ENCODE peak calls at places on chromosomes 16 and 17, in seven cellular contexts. One of them, this sample, is unnamed.

GRCh38 chr16:65965632-65966031 is 400.9 kb upstream of the CDH5 start:
- DNase-seq in epithelial cell of esophagus: peak; percentile 74
- DNase-seq in NCI-H1105: no peak
- DNase-seq in NB4: no peak
- DNase-seq in activated naive CD4-positive, alpha-beta T cell: no peak
- DNase-seq in spleen: no peak
- DNase-seq in NCI-H1092 treated with DMSO at 0.1 percent for 48 hours: no peak
- DNase-seq in this sample: no peak

GRCh38 chr17:46056800-46057304 is 57.8 kb downstream of the STH start:
- DNase-seq in epithelial cell of esophagus: peak; percentile 27
- DNase-seq in NCI-H1105: no peak
- DNase-seq in NB4: peak; percentile 88
- DNase-seq in activated naive CD4-positive, alpha-beta T cell: no peak
- DNase-seq in spleen: no peak
- DNase-seq in NCI-H1092 treated with DMSO at 0.1 percent for 48 hours: no peak
- DNase-seq in this sample: no peak

GRCh38 chr16:27767971-27768591 is 218.1 kb downstream of the KATNIP start:
- DNase-seq in epithelial cell of esophagus: no peak
- DNase-seq in NCI-H1105: no peak
- DNase-seq in NB4: no peak
- DNase-seq in activated naive CD4-positive, alpha-beta T cell: no peak
- DNase-seq in spleen: peak; percentile 37
- DNase-seq in NCI-H1092 treated with DMSO at 0.1 percent for 48 hours: no peak
- DNase-seq in this sample: peak; percentile 26

GRCh38 chr16:87602005-87602790 is at the start of gene JPH3:
- DNase-seq in epithelial cell of esophagus: no peak
- DNase-seq in NCI-H1105: no peak
- DNase-seq in NB4: no peak
- DNase-seq in activated naive CD4-positive, alpha-beta T cell: no peak
- DNase-seq in spleen: no peak
- DNase-seq in NCI-H1092 treated with DMSO at 0.1 percent for 48 hours: no peak
- DNase-seq in this sample: no peak

GRCh38 chr17:51869387-51869786 is 289.1 kb downstream of the CA10 start:
- DNase-seq in epithelial cell of esophagus: peak; percentile 59
- DNase-seq in NCI-H1105: no peak
- DNase-seq in NB4: peak; percentile 26
- DNase-seq in activated naive CD4-positive, alpha-beta T cell: no peak
- DNase-seq in spleen: no peak
- DNase-seq in NCI-H1092 treated with DMSO at 0.1 percent for 48 hours: no peak
- DNase-seq in this sample: no peak

GRCh38 chr17:47792457-47792856 is 29.1 kb downstream of the OSBPL7 start:
- DNase-seq in epithelial cell of esophagus: no peak
- DNase-seq in NCI-H1105: no peak
- DNase-seq in NB4: no peak
- DNase-seq in activated naive CD4-positive, alpha-beta T cell: no peak
- DNase-seq in spleen: no peak
- DNase-seq in NCI-H1092 treated with DMSO at 0.1 percent for 48 hours: no peak
- DNase-seq in this sample: no peak

GRCh38 chr17:47744168-47745036 is 11.4 kb downstream of the TBX21 start:
- DNase-seq in epithelial cell of esophagus: no peak
- DNase-seq in NCI-H1105: no peak
- DNase-seq in NB4: peak; percentile 44
- DNase-seq in activated naive CD4-positive, alpha-beta T cell: no peak
- DNase-seq in spleen: no peak
- DNase-seq in NCI-H1092 treated with DMSO at 0.1 percent for 48 hours: no peak
- DNase-seq in this sample: no peak

GRCh38 chr17:28041844-28042656 is 427 bp upstream of the NLK start:
- DNase-seq in epithelial cell of esophagus: peak; percentile 32
- DNase-seq in NCI-H1105: no peak
- DNase-seq in NB4: no peak
- DNase-seq in activated naive CD4-positive, alpha-beta T cell: no peak
- DNase-seq in spleen: no peak
- DNase-seq in NCI-H1092 treated with DMSO at 0.1 percent for 48 hours: no peak
- DNase-seq in this sample: no peak

GRCh38 chr17:2595200-2595599 is 1.7 kb downstream of the PAFAH1B1 start:
- DNase-seq in epithelial cell of esophagus: no peak
- DNase-seq in NCI-H1105: no peak
- DNase-seq in NB4: no peak
- DNase-seq in activated naive CD4-positive, alpha-beta T cell: no peak
- DNase-seq in spleen: no peak
- DNase-seq in NCI-H1092 treated with DMSO at 0.1 percent for 48 hours: peak; percentile 2
- DNase-seq in this sample: no peak

GRCh38 chr16:19329932-19330331 is 44.4 kb downstream of the CLEC19A start:
- DNase-seq in epithelial cell of esophagus: peak; percentile 34
- DNase-seq in NCI-H1105: no peak
- DNase-seq in NB4: no peak
- DNase-seq in activated naive CD4-positive, alpha-beta T cell: no peak
- DNase-seq in spleen: no peak
- DNase-seq in NCI-H1092 treated with DMSO at 0.1 percent for 48 hours: no peak
- DNase-seq in this sample: no peak

GRCh38 chr17:47733414-47734288 is 615 bp downstream of the TBX21 start:
- DNase-seq in epithelial cell of esophagus: no peak
- DNase-seq in NCI-H1105: peak; percentile 35
- DNase-seq in NB4: peak; percentile 9
- DNase-seq in activated naive CD4-positive, alpha-beta T cell: no peak
- DNase-seq in spleen: peak; percentile 80
- DNase-seq in NCI-H1092 treated with DMSO at 0.1 percent for 48 hours: no peak
- DNase-seq in this sample: peak; percentile 66

GRCh38 chr17:75854881-75855309 is 240 bp downstream of the WBP2 start:
- DNase-seq in epithelial cell of esophagus: no peak
- DNase-seq in NCI-H1105: no peak
- DNase-seq in NB4: no peak
- DNase-seq in activated naive CD4-positive, alpha-beta T cell: no peak
- DNase-seq in spleen: no peak
- DNase-seq in NCI-H1092 treated with DMSO at 0.1 percent for 48 hours: no peak
- DNase-seq in this sample: no peak

This sample was measured in chondrocyte.